ENCODE peak calls at places on chromosomes 16 and 17, in nine cellular contexts. M is adrenal gland, P is uterus, V is lower leg skin, Y is tibial nerve, K is Peyer's patch, L is spleen, N is body of pancreas, I is esophagus squamous epithelium. S is an unnamed sample.

GRCh38 chr17:44915727-44916058 is 393 bp upstream of the GFAP start:
- DNase-seq in L (peak), K (no peak), Y (no peak), M (no peak), N (no peak), P (no peak), V (no peak), I (no peak), S (no peak)

GRCh38 chr17:18859256-18859655 is 1.3 kb downstream of the PRPSAP2 start:
- DNase-seq in M (no peak), Y (no peak), N (no peak), V (no peak), K (no peak), P (peak), I (no peak), L (no peak), S (no peak)

GRCh38 chr17:69501591-69502468 is 87.3 kb downstream of the MAP2K6 start:
- DNase-seq in I (no peak), M (no peak), L (no peak), N (peak), P (no peak), K (peak), V (peak), Y (peak), S (peak)

GRCh38 chr16:1691956-1692355 is 13.9 kb downstream of the JPT2 start:
- DNase-seq in P (no peak), M (peak), I (no peak), V (no peak), K (no peak), Y (no peak), N (no peak), L (no peak), S (no peak)

GRCh38 chr16:83363521-83363920 is 444.3 kb upstream of the HSBP1 start:
- DNase-seq in N (no peak), I (no peak), Y (no peak), M (no peak), P (no peak), L (no peak), V (no peak), K (no peak), S (no peak)

GRCh38 chr17:16938496-16939270 is 33.2 kb downstream of the TNFRSF13B start:
- DNase-seq in L (peak), K (no peak), V (no peak), I (no peak), Y (no peak), M (no peak), N (no peak), P (no peak), S (peak)

GRCh38 chr16:11913425-11914079 is 2.2 kb downstream of the GSPT1 start:
- DNase-seq in N (no peak), Y (no peak), P (no peak), I (no peak), K (no peak), M (no peak), V (no peak), L (no peak), S (no peak)

GRCh38 chr17:63140255-63140654 is 174.2 kb downstream of the TANC2 start:
- DNase-seq in Y (peak), N (peak), P (no peak), K (no peak), M (peak), I (no peak), L (no peak), V (peak), S (peak)

GRCh38 chr17:31506517-31506916 is 115.0 kb downstream of the RAB11FIP4 start:
- DNase-seq in N (no peak), V (no peak), M (no peak), Y (no peak), L (no peak), P (no peak), I (no peak), K (no peak), S (no peak)

GRCh38 chr16:51683882-51684281 is 532.8 kb upstream of the SALL1 start:
- DNase-seq in M (no peak), I (no peak), L (no peak), V (no peak), K (no peak), Y (no peak), N (no peak), P (no peak), S (no peak)

GRCh38 chr17:68431661-68432071 is 25.6 kb downstream of the WIPI1 start:
- DNase-seq in L (peak), V (no peak), M (peak), N (no peak), P (no peak), K (no peak), I (no peak), Y (no peak), S (no peak)

GRCh38 chr17:327971-328370 is 24.6 kb downstream of the RPH3AL start:
- DNase-seq in V (no peak), N (no peak), I (no peak), Y (no peak), L (no peak), M (peak), P (no peak), K (no peak), S (no peak)

GRCh38 chr17:263773-264172 is 82.3 kb upstream of the DOC2B start:
- DNase-seq in I (no peak), K (peak), V (no peak), M (peak), Y (no peak), L (peak), N (no peak), P (peak), S (no peak)

GRCh38 chr16:22291860-22292692 is 5.1 kb upstream of the POLR3E start:
- DNase-seq in N (no peak), K (no peak), P (no peak), V (no peak), L (peak), M (peak), I (no peak), Y (no peak), S (no peak)

GRCh38 chr16:57939872-57940224 is 31.1 kb downstream of the CNGB1 start:
- DNase-seq in V (no peak), Y (no peak), P (no peak), N (no peak), L (no peak), K (no peak), M (no peak), I (no peak), S (no peak)

GRCh38 chr16:30896203-30896889 is at the start of gene CTF1:
- DNase-seq in P (peak), N (peak), Y (peak), I (no peak), L (peak), M (peak), K (peak), V (peak), S (peak)

GRCh38 chr17:6677158-6677831 is 25.7 kb downstream of the C17orf100 start:
- DNase-seq in P (no peak), Y (no peak), V (no peak), N (no peak), L (no peak), I (no peak), K (no peak), M (no peak), S (no peak)

GRCh38 chr16:85004587-85005205 is 6.6 kb downstream of the ZDHHC7 start:
- DNase-seq in N (peak), V (no peak), M (no peak), P (peak), L (no peak), Y (no peak), K (no peak), I (no peak), S (no peak)

GRCh38 chr17:32310927-32311568 is 30.9 kb downstream of the C17orf75 start:
- DNase-seq in V (no peak), N (no peak), I (no peak), M (no peak), Y (no peak), P (no peak), L (no peak), K (no peak), S (no peak)

GRCh38 chr16:66649636-66650205 is 45.2 kb downstream of the CMTM3 start:
- DNase-seq in P (no peak), M (no peak), Y (no peak), L (no peak), K (peak), I (no peak), N (no peak), V (no peak), S (peak)

GRCh38 chr17:81234506-81234855 is 4.4 kb downstream of the TEPSIN start:
- DNase-seq in K (no peak), V (no peak), M (no peak), L (no peak), N (no peak), Y (no peak), P (no peak), I (no peak), S (no peak)

GRCh38 chr17:79844869-79845600 is 5.8 kb upstream of the CBX4 start:
- DNase-seq in L (peak), N (peak), P (no peak), V (no peak), M (peak), Y (no peak), K (peak), I (no peak), S (peak)

GRCh38 chr16:10988164-10988803 is 43.9 kb downstream of the CLEC16A start:
- DNase-seq in K (no peak), Y (no peak), P (no peak), N (no peak), V (no peak), M (no peak), L (no peak), I (no peak), S (no peak)

GRCh38 chr16:84324439-84325262 is 30.0 kb downstream of the WFDC1 start:
- DNase-seq in Y (no peak), N (no peak), L (no peak), M (no peak), P (no peak), I (no peak), V (no peak), K (no peak), S (no peak)

GRCh38 chr16:88013766-88014165 is 62.5 kb downstream of the BANP start:
- DNase-seq in P (no peak), I (no peak), Y (no peak), M (no peak), L (no peak), K (peak), N (no peak), V (no peak), S (peak)

GRCh38 chr17:20307325-20307910 is 159.9 kb downstream of the LGALS9B start:
- DNase-seq in Y (no peak), L (no peak), M (no peak), V (no peak), N (no peak), K (no peak), I (no peak), P (no peak), S (no peak)

GRCh38 chr16:47392114-47392513 is 68.7 kb downstream of the ITFG1 start:
- DNase-seq in N (no peak), Y (no peak), V (no peak), K (no peak), M (no peak), P (no peak), L (no peak), I (no peak), S (no peak)

GRCh38 chr17:76048711-76049110 is 21.6 kb upstream of the EVPL start:
- DNase-seq in M (no peak), Y (no peak), P (no peak), N (no peak), V (no peak), I (no peak), L (no peak), K (no peak), S (no peak)

GRCh38 chr16:67000384-67001158 is 12.2 kb downstream of the CES4A start:
- DNase-seq in P (peak), L (peak), V (peak), M (peak), I (no peak), K (peak), Y (peak), N (peak), S (peak)

GRCh38 chr17:792277-792676 is 10.1 kb downstream of the MRM3 start:
- DNase-seq in L (peak), P (no peak), Y (no peak), I (no peak), M (no peak), V (no peak), N (no peak), K (no peak), S (no peak)

GRCh38 chr17:35376245-35376644 is 2.8 kb upstream of the SLFN11 start:
- DNase-seq in N (no peak), V (no peak), P (no peak), I (no peak), M (no peak), L (no peak), Y (no peak), K (no peak), S (no peak)

GRCh38 chr16:8931864-8932263 is 31.8 kb downstream of the USP7 start:
- DNase-seq in N (peak), M (peak), I (no peak), P (peak), L (no peak), V (no peak), K (no peak), Y (peak), S (peak)

GRCh38 chr17:64984776-64985521 is 65.7 kb upstream of the LRRC37A3 start:
- DNase-seq in L (no peak), V (peak), K (no peak), N (no peak), Y (no peak), M (peak), P (peak), I (no peak), S (peak)

GRCh38 chr17:42964161-42964932 is at the start of gene AARSD1:
- DNase-seq in N (peak), M (peak), K (peak), V (peak), P (peak), Y (peak), I (peak), L (peak), S (peak)
- TF ChIP-seq POLR2A in N (peak), M (peak), K (peak), V (no peak), P (peak), Y (no peak), I (peak), L (peak), S (peak)

GRCh38 chr17:38464723-38465419 is 36.6 kb downstream of the ARHGAP23 start:
- DNase-seq in K (peak), I (no peak), P (peak), Y (peak), N (peak), V (peak), M (peak), L (peak), S (peak)
- H3K4me3 ChIP-seq in K (peak), I (peak), P (peak), Y (peak), N (no peak), V (peak), M (no peak), L (peak), S (peak)

GRCh38 chr17:40461774-40462342 is 18.6 kb downstream of the IGFBP4 start:
- DNase-seq in P (peak), L (no peak), M (no peak), Y (no peak), I (no peak), N (no peak), V (no peak), K (no peak), S (no peak)
- TF ChIP-seq POLR2A in P (no peak), L (no peak), M (no peak), Y (no peak), I (no peak), N (no peak), V (no peak), K (no peak), S (no peak)

GRCh38 chr17:28901866-28902818 is 737 bp downstream of the DHRS13 start:
- DNase-seq in M (peak), N (peak), P (peak), L (no peak), Y (no peak), K (no peak), I (no peak), V (no peak), S (peak)

GRCh38 chr17:28899212-28899815 is 1.8 kb upstream of the FLOT2 start:
- DNase-seq in K (peak), V (no peak), Y (no peak), L (no peak), P (no peak), I (no peak), M (no peak), N (no peak), S (no peak)

GRCh38 chr17:28898261-28898955 is 875 bp upstream of the FLOT2 start:
- DNase-seq in N (no peak), K (peak), P (no peak), M (no peak), I (no peak), V (no peak), L (peak), Y (no peak), S (no peak)

GRCh38 chr17:28902819-28903545 is at the start of gene DHRS13:
- DNase-seq in Y (peak), N (peak), I (peak), P (peak), M (peak), K (peak), V (peak), L (peak), S (peak)

DNA sequence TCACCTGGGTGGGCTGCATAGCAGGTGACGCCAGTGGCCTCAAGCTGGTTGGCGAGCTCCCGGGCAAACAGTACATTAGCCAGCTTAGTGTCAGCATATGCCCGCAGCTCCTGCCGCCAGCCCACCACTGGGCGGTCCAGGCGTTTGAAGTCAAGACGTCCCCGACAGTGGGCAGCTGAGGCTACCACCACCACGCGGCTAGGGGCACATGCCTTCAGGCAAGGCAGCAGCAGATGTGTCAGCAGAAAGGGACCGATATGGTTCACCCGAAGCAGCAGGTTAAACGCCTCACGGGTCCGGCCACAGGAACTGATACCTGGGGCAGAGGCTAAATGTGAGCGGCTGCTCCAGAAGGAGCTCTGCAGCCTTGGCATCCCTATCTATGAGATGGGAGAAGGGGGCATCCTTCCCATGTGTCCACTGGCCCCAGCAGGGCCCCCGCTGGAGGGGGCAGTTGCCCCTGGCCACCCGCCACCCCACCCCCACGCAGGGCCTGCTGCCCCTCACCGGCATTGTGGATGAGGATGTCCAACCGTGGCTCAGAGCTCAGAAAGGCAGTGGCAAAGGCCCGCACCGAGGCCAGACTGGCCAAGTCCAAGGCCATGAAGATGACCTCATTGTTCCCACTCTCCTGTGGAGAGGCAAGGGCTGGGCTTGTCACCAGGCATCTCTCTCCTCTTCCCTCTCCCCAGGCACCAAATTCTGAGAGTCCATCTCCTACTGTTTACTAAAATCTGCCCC is 1.7 kb downstream of the DHRS13 start:
- DNase-seq in V (no peak), L (no peak), Y (no peak), M (peak), P (no peak), K (no peak), N (no peak), I (no peak), S (no peak)
- H3K4me3 ChIP-seq in V (no peak), L (peak), Y (no peak), M (no peak), P (no peak), K (no peak), N (no peak), I (no peak), S (no peak)

GRCh38 chr17:72301887-72302286 is 181.1 kb downstream of the SOX9 start:
- DNase-seq in V (no peak), L (no peak), I (no peak), P (no peak), K (no peak), N (no peak), Y (no peak), M (no peak), S (no peak)

GRCh38 chr17:72304859-72305258 is 184.0 kb downstream of the SOX9 start:
- DNase-seq in N (no peak), V (no peak), P (no peak), Y (no peak), I (no peak), L (no peak), M (no peak), K (no peak), S (no peak)

GRCh38 chr17:72303787-72304733 is 183.2 kb downstream of the SOX9 start:
- DNase-seq in Y (no peak), V (no peak), P (no peak), I (no peak), N (no peak), M (no peak), K (no peak), L (no peak), S (no peak)

GRCh38 chr17:72305472-72305871 is 184.7 kb downstream of the SOX9 start:
- DNase-seq in Y (no peak), M (no peak), L (no peak), I (no peak), P (no peak), N (no peak), V (no peak), K (no peak), S (no peak)

GRCh38 chr17:72302735-72303134 is 181.9 kb downstream of the SOX9 start:
- DNase-seq in L (no peak), N (no peak), Y (no peak), I (no peak), P (no peak), M (no peak), K (no peak), V (no peak), S (no peak)
- TF ChIP-seq POLR2A in L (no peak), N (no peak), Y (no peak), I (no peak), P (no peak), M (no peak), K (no peak), V (no peak), S (no peak)

GRCh38 chr16:27374231-27374793 is 27.7 kb upstream of the IL21R start:
- DNase-seq in I (no peak), V (no peak), N (no peak), Y (no peak), P (no peak), M (no peak), K (no peak), L (peak), S (no peak)
- H3K4me3 ChIP-seq in I (no peak), V (no peak), N (no peak), Y (no peak), P (no peak), M (no peak), K (peak), L (peak), S (no peak)

GRCh38 chr17:4967539-4968165 is at the start of gene SPAG7:
- DNase-seq in K (peak), P (peak), M (peak), I (peak), V (peak), N (peak), L (peak), Y (peak), S (peak)
- TF ChIP-seq POLR2A in K (peak), P (peak), M (peak), I (peak), V (no peak), N (peak), L (peak), Y (peak), S (peak)

GRCh38 chr16:15897386-15897785 is 9.0 kb upstream of the CEP20 start:
- DNase-seq in P (no peak), N (no peak), V (no peak), M (no peak), K (no peak), Y (no peak), I (no peak), L (no peak), S (no peak)
- H3K4me3 ChIP-seq in P (no peak), N (no peak), V (no peak), M (no peak), K (no peak), Y (no peak), I (no peak), L (no peak), S (no peak)

DNA sequence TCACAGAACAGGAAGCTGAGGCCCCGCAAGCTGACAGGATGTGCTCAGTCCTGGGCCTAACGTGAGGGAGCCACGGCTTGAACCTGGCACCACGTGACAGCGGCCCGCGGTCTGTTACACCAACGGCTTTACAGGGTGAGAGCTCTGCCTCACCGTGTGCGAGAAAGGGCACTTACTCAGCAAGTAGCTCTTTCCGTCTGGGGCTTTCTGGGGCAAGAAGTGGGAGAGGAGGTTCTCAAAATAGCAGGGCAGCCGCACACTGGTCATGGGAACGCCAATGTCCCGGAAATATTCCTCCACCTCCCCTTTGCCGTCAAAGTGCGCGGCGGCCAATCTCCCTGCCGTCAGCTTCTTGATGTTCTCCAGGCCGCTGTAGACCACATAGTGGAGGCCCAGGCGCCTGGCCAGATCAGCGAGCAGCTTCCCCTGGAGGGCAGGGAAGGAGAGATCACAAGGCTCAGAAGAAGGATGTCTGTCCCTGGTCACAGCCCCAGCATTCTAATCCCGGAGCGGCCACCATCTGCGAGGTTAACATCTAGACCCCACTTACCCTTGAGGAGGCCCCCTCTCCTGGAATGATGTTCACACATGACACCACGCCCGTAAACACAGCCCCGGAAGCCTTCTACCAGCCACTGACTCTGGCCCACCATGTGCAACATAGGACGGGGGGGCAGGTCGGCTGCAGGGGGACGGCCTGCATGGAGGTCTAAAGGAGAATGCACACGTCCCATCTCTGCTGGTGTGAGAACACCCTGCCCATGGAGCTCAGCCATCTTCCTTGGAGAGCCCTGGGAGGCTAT is 8.2 kb downstream of the NMRAL1 start:
- DNase-seq in I (no peak), V (no peak), L (peak), P (no peak), M (no peak), N (peak), K (no peak), Y (no peak), S (peak)
- TF ChIP-seq POLR2A in I (no peak), V (no peak), L (no peak), P (no peak), M (no peak), N (no peak), K (no peak), Y (no peak), S (no peak)